ENCODE peak calls at places on chromosomes 6 and 20, in nine cellular contexts. B is NCI-H1105 treated with DMSO at 0.1 percent for 48 hours, T is type B pancreatic cell, U is nucleus accumbens, L is endothelial cell, W is iris pigment epithelial cell, G is MCF 10A, I is left ventricle myocardium superior, Z is GM03348. D is an unnamed sample.

GRCh38 chr6:39666706-39667489 is 58.3 kb downstream of the KIF6 start:
- DNase-seq in Z (no peak), L (no peak), U (no peak), I (no peak), B (no peak), G (no peak), T (no peak), W (no peak), D (no peak)

GRCh38 chr20:49572857-49573256 is 4.9 kb upstream of the PTGIS start:
- DNase-seq in I (no peak), L (no peak), Z (no peak), U (no peak), G (no peak), B (no peak), T (no peak), W (no peak), D (no peak)

GRCh38 chr20:58019027-58019849 is 209.2 kb downstream of the ANKRD60 start:
- DNase-seq in U (no peak), L (no peak), Z (peak; percentile 77), W (peak; percentile 34), I (no peak), T (peak; percentile 64), G (no peak), B (no peak), D (peak; percentile 83)

GRCh38 chr20:20594171-20594530 is 118.3 kb downstream of the RALGAPA2 start:
- DNase-seq in T (no peak), Z (peak; percentile 56), G (peak; percentile 25), U (no peak), W (peak; percentile 35), B (peak; percentile 85), L (no peak), I (no peak), D (no peak)

GRCh38 chr20:9392892-9393857 is 121.2 kb upstream of the LAMP5 start:
- DNase-seq in U (peak; percentile 38), Z (peak; percentile 91), G (peak; percentile 76), I (peak; percentile 75), W (peak; percentile 71), L (peak; percentile 59), T (no peak), B (peak; percentile 61), D (no peak)

GRCh38 chr20:1266167-1266973 is at the start of gene SNPH:
- DNase-seq in U (peak; percentile 39), T (no peak), L (peak; percentile 53), B (peak; percentile 60), Z (peak; percentile 96), I (peak; percentile 87), W (peak; percentile 84), G (peak; percentile 73), D (no peak)

GRCh38 chr20:36950432-36951197 is 893 bp downstream of the SAMHD1 start:
- DNase-seq in G (peak; percentile 44), T (no peak), W (peak; percentile 29), L (peak; percentile 31), Z (peak; percentile 43), B (peak; percentile 13), U (no peak), I (peak; percentile 47), D (no peak)

GRCh38 chr6:100462396-100462795 is 2.3 kb downstream of the SIM1 start:
- DNase-seq in T (no peak), B (no peak), G (no peak), L (no peak), W (no peak), I (no peak), U (no peak), Z (no peak), D (no peak)

GRCh38 chr20:50320005-50320909 is 129.6 kb downstream of the CEBPB start:
- DNase-seq in W (no peak), G (peak; percentile 52), Z (no peak), B (no peak), L (no peak), I (no peak), T (no peak), U (no peak), D (peak; percentile 64)

GRCh38 chr6:122653094-122653493 is 42.9 kb downstream of the PKIB start:
- DNase-seq in L (no peak), W (peak; percentile 64), G (peak; percentile 63), B (no peak), Z (no peak), U (no peak), I (no peak), T (no peak), D (no peak)

GRCh38 chr6:19380287-19380686 is 456.9 kb upstream of the ID4 start:
- DNase-seq in B (no peak), G (peak; percentile 9), I (no peak), T (no peak), L (no peak), Z (no peak), U (no peak), W (peak; percentile 58), D (no peak)

GRCh38 chr20:45258669-45259068 is 4.3 kb upstream of the SLPI start:
- DNase-seq in Z (no peak), B (no peak), U (no peak), L (no peak), W (no peak), T (no peak), G (no peak), I (no peak), D (no peak)

GRCh38 chr20:14336667-14337066 is 745 bp downstream of the FLRT3 start:
- DNase-seq in U (peak; percentile 2), G (peak; percentile 54), W (no peak), I (no peak), Z (no peak), L (no peak), T (no peak), B (no peak), D (no peak)

GRCh38 chr6:25215881-25216280 is 63.3 kb upstream of the CARMIL1 start:
- DNase-seq in L (no peak), I (no peak), B (no peak), Z (no peak), U (no peak), W (peak; percentile 36), G (peak; percentile 43), T (no peak), D (no peak)

GRCh38 chr20:38138086-38138777 is 26.8 kb downstream of the TGM2 start:
- DNase-seq in U (no peak), W (no peak), I (no peak), G (no peak), B (no peak), L (no peak), T (no peak), Z (no peak), D (peak; percentile 65)

GRCh38 chr6:169643521-169643920 is 58.3 kb downstream of the WDR27 start:
- DNase-seq in T (no peak), I (no peak), G (no peak), W (no peak), U (no peak), Z (no peak), L (no peak), B (no peak), D (no peak)

GRCh38 chr6:24930386-24930785 is 5.4 kb downstream of the RIPOR2 start:
- DNase-seq in T (no peak), I (no peak), L (no peak), U (no peak), G (no peak), Z (peak; percentile 57), B (no peak), W (peak; percentile 34), D (no peak)

GRCh38 chr6:42260972-42261371 is 43.3 kb upstream of the MRPS10 start:
- DNase-seq in U (no peak), G (peak; percentile 26), I (peak; percentile 64), B (no peak), L (peak; percentile 61), W (no peak), T (no peak), Z (peak; percentile 66), D (peak; percentile 79)

GRCh38 chr6:128521302-128521632 is 868 bp upstream of the PTPRK start:
- DNase-seq in Z (peak; percentile 24), I (no peak), G (no peak), L (no peak), B (no peak), T (no peak), U (no peak), W (peak; percentile 65), D (no peak)

GRCh38 chr20:23128461-23129125 is 42.5 kb upstream of the CD93 start:
- DNase-seq in I (no peak), B (no peak), W (no peak), U (no peak), G (no peak), Z (no peak), L (no peak), T (no peak), D (peak; percentile 59)

GRCh38 chr20:45935416-45936046 is 1.0 kb downstream of the PCIF1 start:
- DNase-seq in I (no peak), W (no peak), Z (peak; percentile 23), G (no peak), B (no peak), T (no peak), L (no peak), U (no peak), D (no peak)

GRCh38 chr6:70112686-70113570 is 190.0 kb downstream of the COL9A1 start:
- DNase-seq in I (no peak), G (no peak), Z (no peak), W (no peak), T (no peak), L (no peak), U (no peak), B (peak; percentile 3), D (no peak)

GRCh38 chr20:44080646-44081267 is 106.2 kb downstream of the JPH2 start:
- DNase-seq in T (no peak), B (peak; percentile 76), G (peak; percentile 85), U (peak; percentile 50), I (peak; percentile 67), W (peak; percentile 79), Z (peak; percentile 88), L (peak; percentile 75), D (no peak)

D was measured in mesenteric fat pad.